ENCODE peak calls at places on chromosomes 13 and 19, in seven cellular contexts. X, S, K, M, I, E and B are unnamed samples. For H3K27me3, the result is how much of the 10 kb centered on the place peaks cover.

GRCh38 chr19:14370169-14370998 is 10.9 kb upstream of the ADGRE5 start:
- DNase-seq in X (no peak), S (no peak), K (no peak), M (no peak), I (no peak), E (no peak), B (no peak)

GRCh38 chr19:39342647-39343305 is 555 bp downstream of the SAMD4B start:
- DNase-seq in X (no peak), S (no peak), K (peak), M (no peak), I (no peak), E (peak), B (peak)

GRCh38 chr13:24627864-24628418 is 52.3 kb upstream of the ATP12A start:
- DNase-seq in X (no peak), S (no peak), K (no peak), M (no peak), I (no peak), E (no peak), B (no peak)

GRCh38 chr13:91946498-91947070 is 548.2 kb downstream of the GPC5 start:
- DNase-seq in X (no peak), S (no peak), K (peak), M (no peak), I (no peak), E (no peak), B (no peak)

GRCh38 chr13:94956407-94957110 is 244.2 kb upstream of the SOX21 start:
- DNase-seq in X (no peak), S (no peak), K (no peak), M (no peak), I (no peak), E (no peak), B (no peak)

GRCh38 chr19:44590245-44591059 is 22.9 kb upstream of the IGSF23 start:
- DNase-seq in X (no peak), S (no peak), K (no peak), M (no peak), I (no peak), E (no peak), B (no peak)

GRCh38 chr13:70889163-70889562 is 780.9 kb upstream of the KLHL1 start:
- DNase-seq in X (no peak), S (no peak), K (no peak), M (no peak), I (no peak), E (no peak), B (no peak)

GRCh38 chr19:3801412-3802096 is 15.4 kb upstream of the MATK start:
- DNase-seq in X (peak), S (no peak), K (peak), M (no peak), I (no peak), E (no peak), B (peak)

GRCh38 chr19:47005873-47006272 is 13.8 kb upstream of the NPAS1 start:
- DNase-seq in X (no peak), S (no peak), K (peak), M (peak), I (no peak), E (no peak), B (no peak)

GRCh38 chr13:19597523-19597922 is 35.9 kb upstream of the MPHOSPH8 start:
- DNase-seq in X (no peak), S (no peak), K (no peak), M (no peak), I (no peak), E (no peak), B (no peak)

GRCh38 chr19:45638930-45639729 is at the start of gene EML2:
- DNase-seq in X (peak), S (peak), K (peak), M (no peak), I (no peak), E (no peak), B (peak)

GRCh38 chr13:92716749-92717148 is 509.9 kb upstream of the GPC6 start:
- DNase-seq in X (no peak), S (peak), K (peak), M (no peak), I (no peak), E (no peak), B (no peak)

GRCh38 chr13:46126074-46126473 is 21.2 kb upstream of the CPB2 start:
- DNase-seq in X (no peak), S (no peak), K (no peak), M (no peak), I (no peak), E (no peak), B (no peak)

GRCh38 chr13:47858678-47859050 is 142.4 kb downstream of the SUCLA2 start:
- DNase-seq in X (no peak), S (no peak), K (no peak), M (no peak), I (no peak), E (no peak), B (no peak)

GRCh38 chr13:73090116-73090811 is 31.5 kb downstream of the KLF5 start:
- DNase-seq in X (no peak), S (no peak), K (peak), M (peak), I (no peak), E (no peak), B (no peak)

GRCh38 chr19:2594319-2594718 is 108.2 kb downstream of the GNG7 start:
- DNase-seq in X (no peak), S (no peak), K (no peak), M (no peak), I (no peak), E (no peak), B (no peak)

GRCh38 chr19:49364083-49364687 is 508 bp downstream of the DKKL1 start:
- DNase-seq in X (no peak), S (no peak), K (no peak), M (no peak), I (no peak), E (no peak), B (no peak)

GRCh38 chr19:28710278-28710677 is 502.7 kb downstream of the UQCRFS1 start:
- DNase-seq in X (no peak), S (peak), K (peak), M (peak), I (no peak), E (no peak), B (no peak)

GRCh38 chr19:51493776-51494175 is 7.8 kb downstream of the SIGLEC12 start:
- DNase-seq in X (no peak), S (no peak), K (no peak), M (no peak), I (no peak), E (no peak), B (no peak)

GRCh38 chr13:44969858-44970484 is 19.3 kb downstream of the NUFIP1 start:
- DNase-seq in X (no peak), S (peak), K (peak), M (peak), I (no peak), E (no peak), B (no peak)

GRCh38 chr13:71587778-71588177 is 279.2 kb downstream of the DACH1 start:
- DNase-seq in X (no peak), S (no peak), K (no peak), M (no peak), I (no peak), E (no peak), B (no peak)

GRCh38 chr13:44093607-44094583 is 214.2 kb downstream of the LACC1 start:
- DNase-seq in X (no peak), S (no peak), K (no peak), M (no peak), I (no peak), E (no peak), B (no peak)

GRCh38 chr19:18951721-18952281 is 10.8 kb upstream of the HOMER3 start:
- DNase-seq in X (no peak), S (no peak), K (no peak), M (no peak), I (no peak), E (no peak), B (no peak)

GRCh38 chr13:63161219-63161618 is 1745.6 kb upstream of the PCDH20 start:
- DNase-seq in X (no peak), S (no peak), K (no peak), M (no peak), I (no peak), E (no peak), B (no peak)

GRCh38 chr13:40790232-40790631 is 821 bp downstream of the SLC25A15 start:
- DNase-seq in X (no peak), S (no peak), K (no peak), M (no peak), I (no peak), E (no peak), B (no peak)

GRCh38 chr13:61410669-61411297 is 4.9 kb downstream of the PCDH20 start:
- DNase-seq in X (no peak), S (no peak), K (peak), M (peak), I (no peak), E (no peak), B (no peak)

GRCh38 chr19:45406957-45407375 is 522 bp downstream of the POLR1G start:
- DNase-seq in X (no peak), S (no peak), K (no peak), M (no peak), I (no peak), E (no peak), B (no peak)

GRCh38 chr13:75929074-75929473 is 292.9 kb downstream of the LMO7 start:
- DNase-seq in X (no peak), S (no peak), K (no peak), M (no peak), I (no peak), E (no peak), B (no peak)

GRCh38 chr13:50127726-50128291 is 112.6 kb downstream of the KCNRG start:
- DNase-seq in X (no peak), S (no peak), K (peak), M (no peak), I (no peak), E (peak), B (no peak)

GRCh38 chr19:10009714-10010224 is 535 bp downstream of the COL5A3 start:
- DNase-seq in X (no peak), S (no peak), K (no peak), M (no peak), I (no peak), E (no peak), B (no peak)

GRCh38 chr19:10010939-10011338 is 635 bp upstream of the COL5A3 start:
- DNase-seq in X (no peak), S (no peak), K (no peak), M (no peak), I (no peak), E (no peak), B (no peak)

GRCh38 chr19:10007811-10008211 is 2.5 kb downstream of the COL5A3 start:
- DNase-seq in X (peak), S (peak), K (no peak), M (no peak), I (no peak), E (no peak), B (peak)

GRCh38 chr19:10010247-10010691 is at the start of gene COL5A3:
- DNase-seq in X (peak), S (peak), K (peak), M (no peak), I (peak), E (peak), B (peak)

GRCh38 chr19:10009269-10009665 is 1.0 kb downstream of the COL5A3 start:
- DNase-seq in X (peak), S (peak), K (peak), M (no peak), I (peak), E (peak), B (peak)
- H3K27me3 ChIP-seq in X (half or more), S (under half), K (under half), M (half or more), I (under half), E (under half), B (half or more)

DNA sequence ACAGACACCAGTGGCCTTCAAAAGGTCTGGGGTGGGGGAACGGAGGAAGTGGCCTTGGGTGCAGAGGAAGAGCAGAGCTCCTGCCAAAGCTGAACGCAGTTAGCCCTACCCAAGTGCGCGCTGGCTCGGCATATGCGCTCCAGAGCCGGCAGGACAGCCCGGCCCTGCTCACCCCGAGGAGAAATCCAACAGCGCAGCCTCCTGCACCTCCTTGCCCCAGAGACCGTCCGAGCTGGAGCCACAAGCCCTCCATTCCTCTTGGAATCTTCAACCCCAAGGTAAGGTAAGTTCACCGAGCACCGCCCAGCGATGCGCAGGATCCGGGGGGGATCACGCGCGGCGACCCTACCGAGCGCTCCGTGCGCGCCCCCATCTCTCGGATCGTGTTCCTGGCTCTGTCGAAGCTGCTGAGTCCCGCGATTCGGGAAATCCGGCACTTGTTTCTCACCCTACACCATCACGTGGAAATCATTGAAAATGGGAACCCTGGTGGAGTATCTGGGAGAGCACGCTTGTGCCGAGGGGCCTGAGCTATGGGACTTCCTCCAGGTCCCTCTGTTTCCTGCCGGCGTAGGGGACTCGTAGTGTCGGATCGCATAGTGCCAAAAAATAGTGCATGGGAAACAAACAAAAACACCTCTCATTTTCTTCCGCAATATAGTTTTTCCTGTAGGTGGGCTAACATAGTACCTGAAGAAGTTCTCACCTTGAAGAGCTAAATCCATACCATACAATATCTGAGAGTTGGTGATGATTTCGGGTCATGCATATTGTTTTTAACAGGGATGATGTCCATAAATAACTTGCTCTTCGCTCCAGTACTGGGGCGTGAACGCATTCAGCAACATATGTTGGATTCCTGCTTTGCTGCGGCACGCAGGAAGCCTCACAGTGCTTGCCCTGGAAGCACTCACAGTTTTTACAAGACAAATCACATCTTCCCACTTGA is 9.3 kb downstream of the PDX1 start:
- DNase-seq in X (no peak), S (no peak), K (peak), M (no peak), I (no peak), E (no peak), B (no peak)
- H3K27me3 ChIP-seq in X (half or more), S (under half), K (half or more), M (under half), I (under half), E (under half), B (half or more)

GRCh38 chr19:15811476-15811875 is 4.0 kb downstream of the OR10H1 start:
- DNase-seq in X (no peak), S (no peak), K (no peak), M (no peak), I (no peak), E (no peak), B (no peak)

GRCh38 chr19:15810335-15810734 is 5.1 kb downstream of the OR10H1 start:
- DNase-seq in X (no peak), S (peak), K (no peak), M (no peak), I (no peak), E (no peak), B (peak)

GRCh38 chr19:15815306-15815705 is at the start of gene OR10H1:
- DNase-seq in X (no peak), S (no peak), K (no peak), M (no peak), I (no peak), E (no peak), B (no peak)

GRCh38 chr19:15812059-15812722 is 3.3 kb downstream of the OR10H1 start:
- DNase-seq in X (no peak), S (peak), K (no peak), M (peak), I (no peak), E (no peak), B (no peak)

GRCh38 chr19:15813916-15814315 is 1.5 kb downstream of the OR10H1 start:
- DNase-seq in X (no peak), S (no peak), K (no peak), M (no peak), I (no peak), E (no peak), B (no peak)
- H3K27me3 ChIP-seq in X (half or more), S (under half), K (under half), M (under half), I (under half), E (under half), B (under half)

DNA sequence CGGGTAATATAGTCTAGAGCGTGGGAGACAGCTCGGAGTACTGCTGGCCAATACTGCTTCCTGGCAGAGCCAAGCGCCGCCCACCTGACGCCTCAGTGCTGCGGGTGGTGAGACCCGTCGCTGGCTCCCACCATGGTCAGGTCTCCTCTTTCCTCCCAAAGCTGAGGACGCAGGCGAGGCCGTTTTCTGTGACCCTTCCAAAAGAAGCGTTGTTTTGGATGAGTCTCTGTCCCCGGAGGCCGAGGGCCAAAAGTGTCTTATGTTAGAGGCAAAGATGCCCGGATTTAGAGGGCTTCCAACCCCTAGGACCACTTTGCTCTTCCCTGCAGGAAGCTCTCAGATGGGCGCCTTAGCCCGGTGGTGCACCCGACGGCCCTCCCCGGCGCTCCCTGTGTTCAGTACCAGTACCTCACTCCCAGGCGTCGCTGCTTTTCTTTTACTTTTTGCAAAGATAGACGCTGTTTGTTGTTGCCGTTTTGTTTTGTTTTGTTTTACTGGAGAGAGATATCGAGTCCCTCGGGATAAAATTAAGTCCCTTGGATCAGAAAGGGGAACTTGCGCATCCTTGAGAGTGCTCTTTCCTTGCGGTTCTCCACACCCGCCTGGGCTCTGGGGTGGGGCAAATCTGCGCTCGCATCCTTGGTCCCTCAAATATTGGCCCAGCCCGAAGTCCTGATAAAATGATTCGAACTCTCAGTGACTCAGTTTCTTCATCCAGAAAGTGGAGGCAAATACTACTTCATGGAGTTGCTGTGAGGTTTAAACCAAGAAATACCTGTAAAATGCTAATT is 7.0 kb downstream of the PDX1 start:
- DNase-seq in X (no peak), S (no peak), K (peak), M (no peak), I (no peak), E (no peak), B (no peak)
- H3K27me3 ChIP-seq in X (half or more), S (under half), K (half or more), M (under half), I (half or more), E (under half), B (half or more)